ENCODE peak calls at places on chromosomes 6 and 20, in five cellular contexts. P is GM13977; W is LoVo; R is CD8-positive, alpha-beta memory T cell; A is mesothelial cell of epicardium. N is an unnamed sample.

GRCh38 chr6:8193541-8193940 is 91.2 kb upstream of the EEF1E1 start:
- DNase-seq in P (no peak), W (no peak), R (no peak), A (no peak), N (no peak)

GRCh38 chr6:56278186-56278585 is 30.8 kb upstream of the COL21A1 start:
- DNase-seq in P (no peak), W (no peak), R (no peak), A (no peak), N (no peak)

GRCh38 chr20:51523276-51524013 is 19.1 kb downstream of the NFATC2 start:
- DNase-seq in P (no peak), W (no peak), R (no peak), A (no peak), N (no peak)

GRCh38 chr20:21395666-21396044 is 1.7 kb downstream of the NKX2-4 start:
- DNase-seq in P (no peak), W (no peak), R (peak), A (no peak), N (no peak)

GRCh38 chr6:36973647-36974046 is 12.3 kb downstream of the MTCH1 start:
- DNase-seq in P (no peak), W (no peak), R (no peak), A (no peak), N (no peak)

GRCh38 chr6:12608016-12608860 is 108.3 kb upstream of the PHACTR1 start:
- DNase-seq in P (peak), W (peak), R (no peak), A (no peak), N (no peak)

GRCh38 chr20:58634121-58634817 is 16.8 kb upstream of the STX16 start:
- DNase-seq in P (peak), W (no peak), R (no peak), A (no peak), N (no peak)

GRCh38 chr20:59779656-59780380 is 153.6 kb downstream of the SYCP2 start:
- DNase-seq in P (no peak), W (no peak), R (no peak), A (no peak), N (no peak)

GRCh38 chr6:165010556-165011535 is 298.6 kb downstream of the C6orf118 start:
- DNase-seq in P (no peak), W (no peak), R (no peak), A (no peak), N (no peak)

GRCh38 chr6:99093781-99094180 is 146.0 kb upstream of the FBXL4 start:
- DNase-seq in P (no peak), W (no peak), R (no peak), A (no peak), N (no peak)

GRCh38 chr6:140183881-140184280 is 809.4 kb upstream of the CITED2 start:
- DNase-seq in P (no peak), W (no peak), R (no peak), A (no peak), N (peak)

GRCh38 chr6:132812255-132812732 is 2.1 kb upstream of the RPS12 start:
- DNase-seq in P (no peak), W (peak), R (peak), A (no peak), N (peak)

GRCh38 chr6:121764493-121764892 is 329.0 kb downstream of the GJA1 start:
- DNase-seq in P (no peak), W (no peak), R (no peak), A (no peak), N (no peak)

GRCh38 chr20:38043512-38044300 is 10.2 kb downstream of the RPRD1B start:
- DNase-seq in P (no peak), W (no peak), R (no peak), A (no peak), N (peak)

GRCh38 chr20:32249030-32249738 is 28.3 kb upstream of the KIF3B start:
- DNase-seq in P (no peak), W (no peak), R (peak), A (no peak), N (no peak)

GRCh38 chr6:170111816-170112582 is 178.9 kb downstream of the DLL1 start:
- DNase-seq in P (no peak), W (no peak), R (no peak), A (no peak), N (no peak)

GRCh38 chr6:131831392-131831791 is 23.6 kb downstream of the ENPP1 start:
- DNase-seq in P (no peak), W (no peak), R (no peak), A (no peak), N (no peak)

GRCh38 chr6:21931641-21932335 is 338.2 kb downstream of the SOX4 start:
- DNase-seq in P (no peak), W (no peak), R (no peak), A (no peak), N (no peak)

GRCh38 chr20:25277941-25278521 is 30.1 kb downstream of the PYGB start:
- DNase-seq in P (no peak), W (no peak), R (no peak), A (no peak), N (no peak)